ENCODE peak calls at places on chromosomes 2 and 18, in nine cellular contexts. I, R, H, M, N, C, O, S and F are unnamed samples.
A peak's percentile ranks its signal among the peaks of the same experiment; 100 is the strongest.

GRCh38 chr2:168814939-168815907 is 12.8 kb downstream of the NOSTRIN start:
- DNase-seq in S (no peak), C (no peak), I (no peak), M (no peak), H (no peak), O (no peak), R (no peak), N (no peak), F (peak; percentile 41)

GRCh38 chr2:216873573-216873972 is 13.7 kb upstream of the TNP1 start:
- DNase-seq in I (no peak), S (no peak), M (no peak), O (no peak), H (no peak), N (no peak), R (no peak), C (no peak), F (no peak)

GRCh38 chr2:227503433-227504406 is 31.8 kb downstream of the AGFG1 start:
- DNase-seq in H (peak; percentile 88), I (no peak), S (peak; percentile 68), R (no peak), O (peak; percentile 84), N (no peak), M (no peak), C (peak; percentile 57), F (peak; percentile 91)

GRCh38 chr2:231132126-231132525 is 7.3 kb upstream of the HTR2B start:
- DNase-seq in R (no peak), S (peak; percentile 48), H (peak; percentile 62), C (peak; percentile 79), N (no peak), M (no peak), O (no peak), I (no peak), F (no peak)

GRCh38 chr2:147511491-147511948 is 333.3 kb upstream of the ACVR2A start:
- DNase-seq in I (no peak), R (no peak), N (no peak), O (no peak), S (no peak), H (peak; percentile 13), M (no peak), C (no peak), F (no peak)

GRCh38 chr2:100422320-100422719 is 4.9 kb upstream of the CHST10 start:
- DNase-seq in M (no peak), O (peak; percentile 28), R (no peak), I (no peak), N (no peak), C (peak; percentile 36), S (peak; percentile 55), H (peak; percentile 35), F (peak; percentile 65)

GRCh38 chr2:6412533-6413085 is 453.1 kb downstream of the CMPK2 start:
- DNase-seq in H (no peak), C (peak; percentile 66), N (no peak), S (no peak), O (no peak), R (no peak), M (no peak), I (no peak), F (peak; percentile 12)

GRCh38 chr2:204129591-204130270 is 193.2 kb downstream of the ICOS start:
- DNase-seq in S (no peak), R (no peak), C (no peak), I (no peak), N (no peak), M (no peak), O (no peak), H (no peak), F (no peak)

GRCh38 chr2:61978522-61978921 is 73.0 kb downstream of the COMMD1 start:
- DNase-seq in H (no peak), O (no peak), I (no peak), M (no peak), C (no peak), N (no peak), R (no peak), S (no peak), F (no peak)

GRCh38 chr18:11104307-11104706 is 45.1 kb downstream of the PIEZO2 start:
- DNase-seq in C (no peak), N (no peak), S (no peak), R (no peak), H (no peak), I (no peak), O (no peak), M (no peak), F (no peak)

GRCh38 chr18:23333827-23334226 is 119.3 kb upstream of the RIOK3 start:
- DNase-seq in R (no peak), I (no peak), M (no peak), C (no peak), S (no peak), H (no peak), O (no peak), N (no peak), F (no peak)

GRCh38 chr18:51531496-51531895 is 334.0 kb upstream of the MEX3C start:
- DNase-seq in N (no peak), M (no peak), S (no peak), R (no peak), I (no peak), O (no peak), H (no peak), C (no peak), F (no peak)

GRCh38 chr2:74146929-74147728 is 583 bp downstream of the BOLA3 start:
- DNase-seq in I (no peak), C (peak; percentile 34), R (no peak), N (peak; percentile 71), H (peak; percentile 13), O (no peak), S (no peak), M (no peak), F (peak; percentile 52)

GRCh38 chr18:39938678-39939077 is 2016.4 kb upstream of the PIK3C3 start:
- DNase-seq in I (no peak), M (no peak), S (no peak), N (no peak), O (no peak), H (no peak), R (no peak), C (no peak), F (no peak)

GRCh38 chr2:186443851-186444250 is 42.2 kb upstream of the ZC3H15 start:
- DNase-seq in H (no peak), R (no peak), O (no peak), I (no peak), S (no peak), M (no peak), C (no peak), N (no peak), F (no peak)

GRCh38 chr18:8847066-8847755 is 141.9 kb downstream of the MTCL1 start:
- DNase-seq in N (no peak), S (no peak), M (no peak), C (peak; percentile 70), O (no peak), H (no peak), R (no peak), I (no peak), F (no peak)

GRCh38 chr2:145593991-145594702 is 1074.2 kb upstream of the ZEB2 start:
- DNase-seq in I (no peak), C (peak; percentile 84), H (peak; percentile 92), N (no peak), M (no peak), S (peak; percentile 38), R (no peak), O (no peak), F (peak; percentile 17)

GRCh38 chr18:13482641-13482945 is 243.8 kb downstream of the FAM210A start:
- DNase-seq in S (no peak), R (no peak), O (no peak), M (no peak), C (no peak), N (no peak), I (no peak), H (no peak), F (no peak)

GRCh38 chr2:100877555-100877954 is 57.6 kb downstream of the NPAS2 start:
- DNase-seq in I (no peak), M (no peak), S (no peak), O (no peak), H (peak; percentile 80), C (peak; percentile 63), R (no peak), N (no peak), F (peak; percentile 74)

GRCh38 chr2:113164234-113164929 is 9.4 kb upstream of the PSD4 start:
- DNase-seq in N (no peak), H (no peak), C (no peak), S (no peak), M (no peak), O (no peak), R (no peak), I (no peak), F (no peak)

GRCh38 chr2:159133795-159134194 is 152.7 kb downstream of the WDSUB1 start:
- DNase-seq in I (no peak), H (peak; percentile 53), O (no peak), R (no peak), M (no peak), N (no peak), C (peak; percentile 61), S (no peak), F (no peak)

GRCh38 chr2:206296128-206296527 is 21.7 kb downstream of the ZDBF2 start:
- DNase-seq in C (peak; percentile 17), H (peak; percentile 60), N (no peak), R (no peak), M (no peak), I (no peak), O (no peak), S (no peak), F (peak; percentile 48)

GRCh38 chr2:121969155-121969554 is 213.7 kb downstream of the TSN start:
- DNase-seq in S (no peak), H (no peak), M (no peak), I (no peak), N (no peak), O (no peak), C (no peak), R (no peak), F (no peak)

GRCh38 chr18:45384137-45384998 is 230.9 kb upstream of the SLC14A2 start:
- DNase-seq in S (no peak), C (peak; percentile 35), M (peak; percentile 49), R (peak; percentile 56), O (peak; percentile 16), H (peak; percentile 52), N (peak; percentile 71), I (peak; percentile 2), F (peak; percentile 58)

GRCh38 chr2:190655113-190655512 is 6.2 kb downstream of the NAB1 start:
- DNase-seq in H (no peak), R (no peak), M (no peak), N (no peak), O (no peak), C (no peak), I (no peak), S (no peak), F (no peak)

GRCh38 chr2:137802038-137802437 is 162.2 kb upstream of the HNMT start:
- DNase-seq in H (no peak), N (no peak), S (no peak), R (no peak), M (no peak), O (no peak), I (no peak), C (no peak), F (no peak)

GRCh38 chr2:37652199-37652640 is 19.2 kb downstream of the CDC42EP3 start:
- DNase-seq in R (no peak), S (peak; percentile 73), H (peak; percentile 96), M (no peak), O (peak; percentile 69), I (no peak), N (no peak), C (peak; percentile 97), F (peak; percentile 92)

GRCh38 chr2:17643031-17643615 is 102.6 kb downstream of the VSNL1 start:
- DNase-seq in H (peak; percentile 91), O (peak; percentile 78), I (no peak), N (peak; percentile 35), R (peak; percentile 27), C (peak; percentile 98), S (peak; percentile 75), M (no peak), F (peak; percentile 86)

GRCh38 chr2:172113617-172114016 is 10.9 kb upstream of the DLX2 start:
- DNase-seq in R (no peak), N (no peak), I (no peak), S (peak; percentile 43), C (peak; percentile 65), H (peak; percentile 65), O (no peak), M (no peak), F (peak; percentile 57)